ENCODE peak calls at places on chromosomes 3 and 15, in six cellular contexts. O is dorsolateral prefrontal cortex, J is K562, P is SK-N-MC, M is A549, V is breast epithelium. C is an unnamed sample.

GRCh38 chr3:110246796-110247369 is 824.7 kb upstream of the NECTIN3 start:
- DNase-seq in J (no peak), M (no peak), O (no peak), P (no peak), V (no peak), C (no peak)

GRCh38 chr3:100968908-100969556 is 24.2 kb downstream of the ABI3BP start:
- DNase-seq in V (no peak), M (no peak), P (no peak), J (no peak), O (no peak), C (no peak)

GRCh38 chr15:37098468-37099320 is 1.7 kb downstream of the MEIS2 start:
- DNase-seq in O (peak), V (no peak), P (no peak), J (peak), M (peak), C (peak)

GRCh38 chr3:70281663-70282062 is 30.8 kb downstream of the MDFIC2 start:
- DNase-seq in M (peak), V (no peak), O (no peak), J (no peak), P (no peak), C (no peak)

GRCh38 chr15:38145671-38146111 is 106.9 kb upstream of the SPRED1 start:
- DNase-seq in J (no peak), M (no peak), P (no peak), V (no peak), O (peak), C (no peak)

GRCh38 chr3:135329479-135329878 is 534.4 kb downstream of the EPHB1 start:
- DNase-seq in M (no peak), O (no peak), J (no peak), P (no peak), V (no peak), C (no peak)

GRCh38 chr3:197575362-197575761 is 19.6 kb upstream of the BDH1 start:
- DNase-seq in P (no peak), O (no peak), V (no peak), J (no peak), M (no peak), C (no peak)

GRCh38 chr3:11096266-11097135 is 57.8 kb upstream of the HRH1 start:
- DNase-seq in M (peak), P (no peak), O (peak), J (peak), V (peak), C (peak)

DNA sequence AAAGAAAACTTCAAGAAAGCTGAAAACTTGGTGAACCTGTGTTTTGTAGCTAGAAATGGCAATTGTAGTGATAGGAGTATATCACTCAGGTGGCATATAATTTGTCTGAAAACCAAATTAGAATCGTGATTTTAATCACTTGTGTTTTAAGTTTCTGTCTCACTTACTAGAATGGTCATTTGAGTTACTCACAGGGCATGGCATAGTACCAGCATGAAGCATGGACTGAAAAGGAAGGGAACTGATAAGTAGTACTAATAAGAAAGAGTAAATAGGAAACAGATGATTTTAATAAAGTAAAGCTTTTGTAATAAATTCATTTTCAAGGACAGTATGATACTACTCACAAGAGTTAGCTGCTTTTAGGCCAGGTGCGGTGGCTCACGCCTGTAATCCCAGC is 22.1 kb downstream of the OSBPL11 start:
- DNase-seq in V (no peak), P (no peak), M (no peak), O (no peak), J (no peak), C (no peak)
- H3K27ac ChIP-seq in V (no peak), P (no peak), M (no peak), O (no peak), J (no peak), C (no peak)

GRCh38 chr3:16264174-16264707 is 502 bp downstream of the DPH3 start:
- DNase-seq in J (no peak), V (no peak), P (no peak), M (peak), O (no peak), C (no peak)
- H3K27ac ChIP-seq in J (peak), V (peak), P (no peak), M (peak), O (no peak), C (peak)

GRCh38 chr3:123353227-123353851 is 95.6 kb downstream of the ADCY5 start:
- DNase-seq in J (no peak), O (no peak), V (no peak), M (no peak), P (no peak), C (no peak)
- H3K27ac ChIP-seq in J (no peak), O (no peak), V (no peak), M (no peak), P (no peak), C (no peak)

DNA sequence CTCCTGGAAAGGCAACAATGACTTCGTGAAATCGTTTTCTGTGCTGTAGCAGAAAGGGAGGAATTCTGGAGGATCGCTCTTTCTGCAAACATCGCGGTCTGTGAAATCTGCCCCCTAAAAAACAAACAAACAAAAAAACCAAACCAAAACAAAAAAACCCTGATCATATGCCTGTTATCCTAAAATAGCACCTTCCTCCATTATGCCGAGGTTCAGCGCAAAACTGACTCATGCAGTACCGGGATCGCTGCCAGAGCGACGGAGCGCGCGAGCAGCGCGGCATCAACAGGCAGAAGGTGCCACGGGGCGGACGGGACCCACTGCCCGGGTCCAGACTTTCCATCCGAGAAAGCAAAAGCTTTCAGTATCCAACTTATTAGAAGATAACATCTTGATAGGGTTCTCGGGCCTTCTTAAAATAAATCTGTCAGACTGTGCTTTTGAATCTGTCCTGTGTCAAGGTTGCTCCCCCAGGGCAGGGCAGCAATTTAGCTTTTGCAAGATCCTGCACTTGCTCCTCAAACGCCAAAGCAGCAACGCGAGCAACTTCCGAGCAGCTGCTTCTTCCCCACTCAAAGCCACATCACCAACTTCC is 156.0 kb downstream of the FGF12 start:
- DNase-seq in V (peak), M (peak), P (no peak), O (peak), J (peak), C (peak)
- H3K27ac ChIP-seq in V (peak), M (no peak), P (no peak), O (no peak), J (no peak), C (no peak)